ENCODE peak calls at places on chromosomes 3 and 15, in five cellular contexts. K is astrocyte of the spinal cord, L is HL-60, G is bronchial epithelial cell, P is pancreas. B is an unnamed sample.

GRCh38 chr3:23258110-23258509 is 55.0 kb downstream of the UBE2E2 start:
- DNase-seq in K (peak; percentile 28), L (no peak), G (no peak), P (no peak), B (no peak)

GRCh38 chr15:65008989-65009388 is 19.3 kb upstream of the SPG21 start:
- DNase-seq in K (no peak), L (no peak), G (no peak), P (no peak), B (no peak)

GRCh38 chr3:187954486-187955075 is 199.4 kb upstream of the LPP start:
- DNase-seq in K (peak; percentile 66), L (no peak), G (no peak), P (no peak), B (peak; percentile 74)

GRCh38 chr3:177470200-177470941 is 273.1 kb upstream of the TBL1XR1 start:
- DNase-seq in K (peak; percentile 38), L (no peak), G (peak; percentile 42), P (no peak), B (no peak)

GRCh38 chr15:74613089-74613952 is 2.3 kb upstream of the CLK3 start:
- DNase-seq in K (no peak), L (no peak), G (no peak), P (no peak), B (no peak)

GRCh38 chr3:183517656-183518055 is 37.9 kb downstream of the KLHL6 start:
- DNase-seq in K (no peak), L (no peak), G (no peak), P (no peak), B (no peak)

GRCh38 chr3:185900228-185900627 is 37.6 kb downstream of the TRA2B start:
- DNase-seq in K (peak; percentile 93), L (no peak), G (peak; percentile 96), P (no peak), B (peak; percentile 82)

GRCh38 chr3:126342211-126342610 is 15.0 kb downstream of the KLF15 start:
- DNase-seq in K (no peak), L (no peak), G (no peak), P (no peak), B (no peak)

GRCh38 chr15:72050700-72051099 is 67.2 kb downstream of the MYO9A start:
- DNase-seq in K (no peak), L (no peak), G (no peak), P (no peak), B (no peak)

GRCh38 chr15:85475317-85475701 is 94.9 kb downstream of the AKAP13 start:
- DNase-seq in K (no peak), L (peak; percentile 16), G (no peak), P (no peak), B (no peak)

GRCh38 chr15:67504796-67505195 is 16.1 kb upstream of the C15orf61 start:
- DNase-seq in K (no peak), L (no peak), G (no peak), P (no peak), B (peak; percentile 47)

GRCh38 chr3:186997061-186998054 is 67.0 kb downstream of the ST6GAL1 start:
- DNase-seq in K (no peak), L (no peak), G (no peak), P (no peak), B (peak; percentile 20)

GRCh38 chr15:39509941-39510845 is 70.7 kb upstream of the THBS1 start:
- DNase-seq in K (no peak), L (no peak), G (no peak), P (no peak), B (no peak)

GRCh38 chr15:68377766-68378165 is 54.2 kb downstream of the ITGA11 start:
- DNase-seq in K (no peak), L (no peak), G (no peak), P (no peak), B (no peak)

GRCh38 chr3:66113542-66113941 is 74.8 kb upstream of the MAGI1 start:
- DNase-seq in K (no peak), L (no peak), G (no peak), P (no peak), B (no peak)

GRCh38 chr3:101038880-101039279 is 45.7 kb upstream of the ABI3BP start:
- DNase-seq in K (no peak), L (no peak), G (no peak), P (no peak), B (peak; percentile 53)

GRCh38 chr3:124429129-124429815 is 301.0 kb upstream of the UMPS start:
- DNase-seq in K (peak; percentile 30), L (no peak), G (peak; percentile 85), P (no peak), B (peak; percentile 2)

GRCh38 chr3:143000525-143000924 is 845 bp upstream of the U2SURP start:
- DNase-seq in K (peak; percentile 56), L (no peak), G (peak; percentile 82), P (no peak), B (peak; percentile 48)

GRCh38 chr3:176431986-176432385 is 765.3 kb downstream of the TBL1XR1 start:
- DNase-seq in K (peak; percentile 32), L (no peak), G (no peak), P (no peak), B (peak; percentile 1)

GRCh38 chr15:73957276-73957675 is 31.0 kb downstream of the LOXL1 start:
- DNase-seq in K (no peak), L (no peak), G (no peak), P (no peak), B (no peak)

GRCh38 chr15:73318463-73319351 is 50.1 kb downstream of the HCN4 start:
- DNase-seq in K (no peak), L (no peak), G (no peak), P (no peak), B (no peak)

GRCh38 chr15:89367485-89368451 is 33.1 kb upstream of the POLG start:
- DNase-seq in K (no peak), L (no peak), G (no peak), P (no peak), B (no peak)

GRCh38 chr15:74983725-74984231 is 11.6 kb upstream of the SCAMP5 start:
- DNase-seq in K (no peak), L (peak; percentile 60), G (peak; percentile 72), P (no peak), B (no peak)

GRCh38 chr15:59255647-59256380 is 49.2 kb downstream of the LDHAL6B start:
- DNase-seq in K (no peak), L (peak; percentile 8), G (peak; percentile 41), P (peak; percentile 43), B (no peak)

GRCh38 chr3:16204751-16205150 is 30.3 kb downstream of the GALNT15 start:
- DNase-seq in K (no peak), L (no peak), G (no peak), P (no peak), B (no peak)

GRCh38 chr3:38566215-38566528 is 70.0 kb downstream of the EXOG start:
- DNase-seq in K (no peak), L (no peak), G (no peak), P (no peak), B (no peak)

DNA sequence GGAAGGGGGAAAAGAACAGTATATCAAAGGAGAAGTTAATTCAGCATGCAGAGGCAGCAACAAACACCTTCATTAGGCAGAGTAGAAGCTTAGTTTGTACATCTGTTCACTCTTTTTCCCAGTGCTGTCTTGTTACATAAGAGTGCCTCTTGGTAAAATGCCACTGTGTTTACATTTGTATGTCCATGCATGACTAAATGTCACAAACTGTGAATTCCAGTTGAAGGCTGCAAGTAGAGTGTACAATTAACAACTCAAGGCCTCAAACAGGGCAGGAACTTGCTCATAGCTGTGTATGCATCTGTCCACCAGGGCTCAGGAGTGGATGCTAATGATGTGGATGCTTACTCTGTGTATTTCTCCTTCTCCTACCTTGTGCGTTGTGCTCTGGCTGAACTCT is 214.2 kb upstream of the TPM1 start:
- DNase-seq in K (no peak), L (no peak), G (no peak), P (no peak), B (no peak)
- TF ChIP-seq CTCF in K (no peak), L (no peak), G (no peak), P (no peak), B (peak; percentile 9)

DNA sequence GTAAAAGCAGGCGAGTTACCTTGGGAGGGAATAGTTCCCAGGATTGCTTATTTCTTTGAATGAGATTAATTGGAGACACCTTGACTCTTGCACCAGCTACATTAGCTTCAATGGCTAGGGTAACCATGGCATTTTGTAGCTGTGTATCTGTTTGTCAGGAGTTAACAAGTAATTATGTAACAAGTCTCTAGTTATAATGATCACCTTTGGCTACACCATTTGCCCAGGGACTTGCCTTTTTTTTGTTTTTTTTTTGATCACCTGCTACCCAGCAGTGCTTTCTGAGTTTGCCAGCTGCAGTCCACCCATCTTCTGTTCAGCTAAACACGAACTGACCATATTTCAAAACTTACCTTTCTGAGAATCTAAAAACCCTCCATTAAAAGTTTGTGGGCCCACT is 2.2 kb downstream of the MED12L start:
- DNase-seq in K (no peak), L (no peak), G (no peak), P (no peak), B (no peak)
- H3K4me3 ChIP-seq in K (no peak overlapping the region), L (no peak overlapping the region), G (no peak overlapping the region), P (no peak overlapping the region), B (no peak overlapping the region)

GRCh38 chr3:24521306-24522154 is 26.9 kb upstream of the THRB start:
- DNase-seq in K (peak; percentile 40), L (no peak), G (peak; percentile 33), P (peak; percentile 47), B (peak; percentile 25)
- TF ChIP-seq CTCF in K (no peak), L (no peak), G (no peak), P (no peak), B (no peak)

GRCh38 chr15:98778263-98778959 is 130.1 kb downstream of the IGF1R start:
- DNase-seq in K (no peak), L (no peak), G (no peak), P (no peak), B (no peak)

GRCh38 chr15:98777426-98777825 is 129.1 kb downstream of the IGF1R start:
- DNase-seq in K (no peak), L (no peak), G (no peak), P (no peak), B (no peak)

GRCh38 chr15:98778960-98779359 is 130.6 kb downstream of the IGF1R start:
- DNase-seq in K (no peak), L (no peak), G (no peak), P (no peak), B (no peak)

GRCh38 chr15:98781838-98782237 is 133.5 kb downstream of the IGF1R start:
- DNase-seq in K (no peak), L (no peak), G (no peak), P (no peak), B (no peak)

DNA sequence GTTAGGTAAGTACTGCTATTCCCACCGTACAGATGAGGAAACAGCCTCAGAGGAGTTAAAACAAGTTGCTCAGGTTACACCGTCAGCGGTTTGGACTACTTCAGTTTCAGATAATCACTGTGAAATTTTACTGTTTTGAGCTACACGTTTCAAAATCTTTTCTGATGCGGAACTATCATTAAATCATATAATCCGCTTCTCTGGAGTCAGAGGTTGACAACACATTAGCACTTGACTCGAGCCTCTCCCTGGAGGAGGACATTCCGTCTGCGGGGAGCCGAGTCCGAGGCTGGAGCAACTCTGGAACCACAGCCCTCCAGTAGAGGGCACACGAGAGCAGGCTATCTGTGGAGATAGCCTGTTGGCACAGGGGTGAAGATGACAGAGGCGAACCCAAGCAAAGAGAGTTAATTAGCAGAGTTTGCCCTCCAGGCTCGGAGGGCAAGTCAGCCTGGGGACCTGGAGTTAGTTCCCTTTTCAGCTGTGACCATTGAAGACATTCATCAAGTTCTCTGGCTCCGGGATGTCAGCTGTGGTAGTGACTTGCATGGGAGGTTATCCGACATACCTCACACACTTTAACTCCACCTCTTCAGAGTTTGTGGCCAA is 131.2 kb downstream of the IGF1R start:
- DNase-seq in K (peak; percentile 72), L (peak; percentile 50), G (peak; percentile 69), P (peak; percentile 82), B (peak; percentile 73)
- H3K4me3 ChIP-seq in K (no peak overlapping the region), L (no peak overlapping the region), G (no peak overlapping the region), P (no peak overlapping the region), B (no peak overlapping the region)

B was measured in fibroblast of the aortic adventitia.